ENCODE peak calls at places on chromosomes 6 and 20, in seven cellular contexts. Q is RWPE1, O is stomach, T is pancreas, L is hepatocyte, G is mesendoderm, H is heart left ventricle. Z is an unnamed sample.

GRCh38 chr20:20710847-20711315 is 1.6 kb downstream of the RALGAPA2 start:
- DNase-seq in Q (no peak), O (peak; percentile 77), T (no peak), L (peak; percentile 72), G (no peak), H (no peak), Z (no peak)

GRCh38 chr6:506508-506907 is 115.0 kb downstream of the IRF4 start:
- DNase-seq in Q (no peak), O (no peak), T (no peak), L (no peak), G (no peak), H (no peak), Z (no peak)

GRCh38 chr6:15962449-15962764 is 166.5 kb upstream of the MYLIP start:
- DNase-seq in Q (peak; percentile 47), O (no peak), T (no peak), L (no peak), G (peak; percentile 43), H (no peak), Z (no peak)

GRCh38 chr6:87237804-87238203 is 82.4 kb downstream of the ZNF292 start:
- DNase-seq in Q (peak; percentile 22), O (no peak), T (no peak), L (no peak), G (peak; percentile 14), H (no peak), Z (no peak)

GRCh38 chr6:85354761-85355618 is 94.9 kb upstream of the NT5E start:
- DNase-seq in Q (peak; percentile 68), O (peak; percentile 84), T (peak; percentile 87), L (peak; percentile 78), G (peak; percentile 70), H (peak; percentile 45), Z (peak; percentile 9)

GRCh38 chr6:33426590-33427563 is 7.0 kb downstream of the SYNGAP1 start:
- DNase-seq in Q (no peak), O (no peak), T (no peak), L (no peak), G (peak; percentile 48), H (no peak), Z (no peak)

GRCh38 chr6:45577836-45578504 is 200.2 kb upstream of the SUPT3H start:
- DNase-seq in Q (no peak), O (no peak), T (no peak), L (no peak), G (no peak), H (no peak), Z (no peak)

GRCh38 chr6:25315778-25316177 is 36.6 kb downstream of the CARMIL1 start:
- DNase-seq in Q (no peak), O (no peak), T (no peak), L (no peak), G (no peak), H (no peak), Z (no peak)

GRCh38 chr6:157224178-157224956 is 99.0 kb downstream of the TMEM242 start:
- DNase-seq in Q (no peak), O (no peak), T (no peak), L (no peak), G (no peak), H (no peak), Z (no peak)

GRCh38 chr20:37298190-37298939 is 8.9 kb downstream of the MANBAL start:
- DNase-seq in Q (no peak), O (peak; percentile 26), T (no peak), L (no peak), G (no peak), H (no peak), Z (no peak)

GRCh38 chr6:120584111-120584760 is 750.0 kb downstream of the TBC1D32 start:
- DNase-seq in Q (no peak), O (no peak), T (no peak), L (no peak), G (peak; percentile 25), H (no peak), Z (no peak)

GRCh38 chr6:136067731-136068341 is 182.3 kb downstream of the MTFR2 start:
- DNase-seq in Q (peak; percentile 72), O (no peak), T (no peak), L (no peak), G (peak; percentile 99), H (no peak), Z (no peak)

GRCh38 chr6:149037026-149037734 is 280.3 kb upstream of the TAB2 start:
- DNase-seq in Q (no peak), O (no peak), T (no peak), L (peak; percentile 60), G (no peak), H (no peak), Z (no peak)

GRCh38 chr6:53375851-53376250 is 27.1 kb upstream of the ELOVL5 start:
- DNase-seq in Q (no peak), O (no peak), T (no peak), L (no peak), G (no peak), H (no peak), Z (no peak)

GRCh38 chr6:15073883-15074465 is 171.9 kb upstream of the JARID2 start:
- DNase-seq in Q (no peak), O (no peak), T (no peak), L (no peak), G (no peak), H (no peak), Z (no peak)

GRCh38 chr20:10132391-10132790 is 86.2 kb upstream of the SNAP25 start:
- DNase-seq in Q (no peak), O (no peak), T (no peak), L (no peak), G (no peak), H (no peak), Z (no peak)
- H3K27ac ChIP-seq in Q (no peak overlapping the region), O (no peak overlapping the region), T (no peak overlapping the region), L (no peak overlapping the region), G (no peak overlapping the region), H (no peak overlapping the region), Z (no peak overlapping the region)

GRCh38 chr20:57901526-57901925 is 191.7 kb upstream of the PMEPA1 start:
- DNase-seq in Q (no peak), O (no peak), T (no peak), L (no peak), G (no peak), H (no peak), Z (no peak)
- H3K27ac ChIP-seq in Q (no peak overlapping the region), O (no peak overlapping the region), T (no peak overlapping the region), L (no peak overlapping the region), G (no peak overlapping the region), H (no peak overlapping the region), Z (no peak overlapping the region)

DNA sequence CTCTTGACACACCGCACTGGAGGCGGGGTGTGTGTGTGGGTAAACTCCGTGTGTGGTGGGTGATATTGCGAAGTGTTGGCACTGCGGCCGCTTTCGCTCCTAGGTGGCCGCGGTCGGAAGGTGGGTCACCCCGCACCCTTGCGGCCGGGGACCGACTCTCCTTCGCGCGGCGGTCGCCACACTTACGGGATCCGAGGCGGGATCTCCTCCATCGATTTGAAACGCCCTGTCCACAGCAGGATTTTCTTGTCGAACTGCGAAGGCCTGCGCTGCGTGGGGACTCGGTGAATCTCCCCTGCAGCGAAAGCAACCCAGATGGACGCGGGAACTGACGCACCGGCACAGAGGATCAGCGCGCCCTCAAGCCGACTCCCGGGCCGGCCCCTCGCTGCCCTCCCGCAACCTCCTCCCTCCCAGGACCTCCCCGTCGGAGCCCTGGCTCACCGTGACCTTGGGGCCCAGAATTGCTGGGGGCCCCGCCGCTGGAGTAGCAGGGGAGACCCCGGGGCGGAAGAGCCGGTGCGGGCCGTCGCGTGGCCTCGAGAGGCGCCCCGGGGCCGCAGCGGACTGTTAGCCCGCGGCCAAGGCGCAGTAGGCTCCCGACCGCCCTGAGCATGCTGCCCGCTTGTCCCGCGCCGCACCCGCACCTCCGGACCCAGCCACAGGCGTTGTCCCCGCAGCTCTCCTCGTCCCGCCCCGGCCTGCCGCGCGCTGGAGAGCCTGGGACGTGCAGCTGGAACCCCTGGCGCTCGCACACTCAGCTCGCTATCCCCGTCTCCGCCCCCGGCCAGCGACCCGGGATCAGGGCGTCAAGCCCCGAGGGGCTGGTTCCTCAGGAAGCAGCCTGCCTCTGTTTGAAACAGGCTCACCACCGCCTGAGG is at the start of gene FAM162B:
- DNase-seq in Q (peak; percentile 12), O (no peak), T (peak; percentile 66), L (peak; percentile 46), G (peak; percentile 68), H (peak; percentile 72), Z (no peak)
- H3K27ac ChIP-seq in Q (no peak within 1 kb of the TSS), O (peak within 1 kb of the TSS; percentile 48), T (no peak within 1 kb of the TSS), L (no peak within 1 kb of the TSS), G (no peak within 1 kb of the TSS), H (peak within 1 kb of the TSS; percentile 64), Z (no peak within 1 kb of the TSS)

GRCh38 chr20:24950128-24950835 is 1.2 kb downstream of the CST7 start:
- DNase-seq in Q (no peak), O (peak; percentile 24), T (peak; percentile 50), L (no peak), G (no peak), H (no peak), Z (no peak)

GRCh38 chr20:24952376-24953203 is 3.5 kb downstream of the CST7 start:
- DNase-seq in Q (no peak), O (peak; percentile 26), T (no peak), L (no peak), G (no peak), H (no peak), Z (no peak)

GRCh38 chr20:24950836-24951525 is 1.9 kb downstream of the CST7 start:
- DNase-seq in Q (no peak), O (peak; percentile 18), T (peak; percentile 49), L (no peak), G (no peak), H (no peak), Z (no peak)

GRCh38 chr20:24953204-24953565 is 4.1 kb downstream of the CST7 start:
- DNase-seq in Q (no peak), O (no peak), T (no peak), L (no peak), G (no peak), H (no peak), Z (no peak)

DNA sequence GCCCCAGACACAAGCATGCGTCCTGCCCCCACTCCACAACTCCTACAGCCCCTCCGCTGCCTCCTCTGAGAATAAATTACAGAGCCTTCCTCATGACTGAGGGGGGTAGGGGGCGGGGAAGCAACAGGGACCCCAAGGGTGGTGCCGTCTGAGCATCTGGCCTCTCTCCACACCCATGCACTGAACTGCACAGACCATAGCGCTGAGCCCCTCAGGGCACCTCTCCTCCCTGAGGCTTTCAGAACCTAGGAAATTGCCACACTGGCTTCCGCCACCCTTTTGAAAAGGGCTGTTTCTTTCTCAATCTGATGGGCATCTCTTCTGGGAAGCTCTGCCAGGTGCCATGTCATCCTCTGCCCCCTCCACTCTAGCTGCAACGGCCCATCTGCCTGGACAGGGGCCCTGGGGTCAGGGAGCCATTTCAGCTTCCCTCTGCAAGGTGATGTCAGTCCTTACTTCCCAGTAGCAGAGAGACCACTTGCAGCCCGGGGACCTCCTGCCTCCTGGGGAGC is 2.5 kb downstream of the CST7 start:
- DNase-seq in Q (no peak), O (peak; percentile 24), T (no peak), L (no peak), G (no peak), H (no peak), Z (no peak)
- H3K27ac ChIP-seq in Q (no peak overlapping the region), O (peak overlapping the region; percentile 74), T (no peak overlapping the region), L (no peak overlapping the region), G (no peak overlapping the region), H (no peak overlapping the region), Z (no peak overlapping the region)

Z was measured in substantia nigra.